ENCODE peak calls at places on chromosomes 12 and 14, in ten cellular contexts. A, O, H, B, C, I, S, N, Q and W are unnamed samples.

GRCh38 chr14:95038521-95039250 is 118.6 kb downstream of the DICER1 start:
- DNase-seq in A (peak), O (no peak), H (no peak), B (no peak), C (no peak), I (no peak), S (no peak), N (peak), Q (no peak), W (peak)

GRCh38 chr14:52834440-52834842 is 43.0 kb upstream of the GNPNAT1 start:
- DNase-seq in A (no peak), O (no peak), H (peak), B (no peak), C (no peak), I (peak), S (no peak), N (no peak), Q (no peak), W (no peak)

GRCh38 chr12:96014932-96015599 is 18.9 kb upstream of the HAL start:
- DNase-seq in A (no peak), O (no peak), H (no peak), B (no peak), C (no peak), I (no peak), S (no peak), N (no peak), Q (no peak), W (no peak)

GRCh38 chr12:101866615-101867373 is 10.6 kb upstream of the DRAM1 start:
- DNase-seq in A (no peak), O (no peak), H (no peak), B (no peak), C (no peak), I (no peak), S (no peak), N (no peak), Q (no peak), W (no peak)

GRCh38 chr12:57718641-57719528 is 19.7 kb downstream of the AGAP2 start:
- DNase-seq in A (peak), O (no peak), H (no peak), B (no peak), C (no peak), I (no peak), S (no peak), N (no peak), Q (no peak), W (no peak)

GRCh38 chr12:76551482-76551888 is 8.1 kb downstream of the OSBPL8 start:
- DNase-seq in A (no peak), O (no peak), H (no peak), B (no peak), C (no peak), I (no peak), S (no peak), N (no peak), Q (no peak), W (no peak)

GRCh38 chr12:64729909-64730584 is 29.2 kb downstream of the GNS start:
- DNase-seq in A (peak), O (no peak), H (peak), B (no peak), C (no peak), I (no peak), S (no peak), N (no peak), Q (no peak), W (no peak)

GRCh38 chr12:19547258-19547657 is 108.0 kb downstream of the AEBP2 start:
- DNase-seq in A (no peak), O (no peak), H (peak), B (no peak), C (no peak), I (no peak), S (no peak), N (no peak), Q (no peak), W (no peak)

GRCh38 chr12:46661161-46661845 is 164.5 kb downstream of the SLC38A4 start:
- DNase-seq in A (peak), O (no peak), H (peak), B (peak), C (no peak), I (peak), S (no peak), N (no peak), Q (no peak), W (no peak)

GRCh38 chr12:76820888-76821482 is 57.1 kb downstream of the ZDHHC17 start:
- DNase-seq in A (no peak), O (peak), H (peak), B (peak), C (no peak), I (peak), S (no peak), N (no peak), Q (no peak), W (no peak)

GRCh38 chr14:32939254-32940065 is 781 bp downstream of the NPAS3 start:
- DNase-seq in A (peak), O (peak), H (peak), B (peak), C (no peak), I (peak), S (no peak), N (peak), Q (no peak), W (no peak)

GRCh38 chr14:87156878-87157277 is 836.1 kb downstream of the GALC start:
- DNase-seq in A (no peak), O (no peak), H (no peak), B (no peak), C (no peak), I (no peak), S (no peak), N (no peak), Q (no peak), W (no peak)

GRCh38 chr14:77707724-77708408 is at the start of the genes ALKBH1 and SLIRP:
- DNase-seq in A (peak), O (peak), H (peak), B (peak), C (peak), I (peak), S (peak), N (peak), Q (peak), W (peak)

GRCh38 chr12:91496337-91496736 is 313.7 kb upstream of the DCN start:
- DNase-seq in A (no peak), O (no peak), H (no peak), B (no peak), C (no peak), I (no peak), S (no peak), N (no peak), Q (no peak), W (no peak)

GRCh38 chr12:11486623-11487444 is 91.5 kb upstream of the PRB2 start:
- DNase-seq in A (peak), O (peak), H (peak), B (peak), C (peak), I (peak), S (peak), N (peak), Q (peak), W (no peak)

GRCh38 chr12:124750149-124750656 is 113.5 kb downstream of the SCARB1 start:
- DNase-seq in A (no peak), O (no peak), H (no peak), B (no peak), C (no peak), I (no peak), S (no peak), N (no peak), Q (no peak), W (no peak)

GRCh38 chr12:6782119-6782518 is 7.2 kb upstream of the CD4 start:
- DNase-seq in A (no peak), O (no peak), H (no peak), B (no peak), C (no peak), I (no peak), S (no peak), N (no peak), Q (no peak), W (no peak)

GRCh38 chr12:118337194-118337838 is 35.4 kb downstream of the TAOK3 start:
- DNase-seq in A (no peak), O (no peak), H (peak), B (no peak), C (no peak), I (no peak), S (no peak), N (no peak), Q (no peak), W (no peak)

GRCh38 chr14:75041613-75042012 is 9.7 kb downstream of the MLH3 start:
- DNase-seq in A (no peak), O (no peak), H (no peak), B (no peak), C (no peak), I (peak), S (no peak), N (no peak), Q (no peak), W (no peak)

GRCh38 chr12:122878780-122879612 is 16.9 kb downstream of the VPS37B start:
- DNase-seq in A (no peak), O (no peak), H (no peak), B (no peak), C (no peak), I (no peak), S (no peak), N (no peak), Q (no peak), W (no peak)

GRCh38 chr14:74954232-74954946 is 1.0 kb downstream of the PGF start:
- DNase-seq in A (no peak), O (no peak), H (no peak), B (peak), C (no peak), I (no peak), S (no peak), N (no peak), Q (no peak), W (peak)

GRCh38 chr12:77213316-77213715 is 147.9 kb upstream of the E2F7 start:
- DNase-seq in A (no peak), O (no peak), H (no peak), B (no peak), C (no peak), I (no peak), S (no peak), N (no peak), Q (no peak), W (no peak)

GRCh38 chr12:131860472-131861260 is 32.5 kb downstream of the MMP17 start:
- DNase-seq in A (no peak), O (no peak), H (peak), B (peak), C (no peak), I (peak), S (no peak), N (peak), Q (no peak), W (peak)

GRCh38 chr14:36383674-36384421 is 63.4 kb upstream of the MBIP start:
- DNase-seq in A (no peak), O (peak), H (no peak), B (no peak), C (peak), I (no peak), S (no peak), N (peak), Q (no peak), W (no peak)

GRCh38 chr12:15963271-15963670 is 52.1 kb downstream of the DERA start:
- DNase-seq in A (no peak), O (no peak), H (peak), B (no peak), C (no peak), I (peak), S (no peak), N (no peak), Q (no peak), W (no peak)

GRCh38 chr14:23566782-23567185 is 807 bp downstream of the AP1G2 start:
- DNase-seq in A (no peak), O (no peak), H (no peak), B (no peak), C (no peak), I (no peak), S (no peak), N (no peak), Q (no peak), W (no peak)

GRCh38 chr12:57737467-57738141 is 938 bp downstream of the AGAP2 start:
- DNase-seq in A (no peak), O (peak), H (no peak), B (no peak), C (no peak), I (no peak), S (no peak), N (no peak), Q (no peak), W (no peak)

GRCh38 chr12:124641591-124641990 is 74.2 kb upstream of the NCOR2 start:
- DNase-seq in A (no peak), O (no peak), H (no peak), B (no peak), C (no peak), I (no peak), S (no peak), N (no peak), Q (no peak), W (no peak)

GRCh38 chr12:19239046-19239445 is 109.5 kb downstream of the PLEKHA5 start:
- DNase-seq in A (no peak), O (no peak), H (no peak), B (no peak), C (no peak), I (no peak), S (no peak), N (no peak), Q (no peak), W (no peak)